ENCODE peak calls at places on chromosomes 5 and 9, in five cellular contexts. W, J, X, D and I are unnamed samples.

GRCh38 chr5:144209421-144209820 is 38.7 kb downstream of the KCTD16 start:
- DNase-seq in X (no peak), W (no peak), D (no peak), J (no peak), I (no peak)

GRCh38 chr9:130119521-130120206 is 52.5 kb upstream of the NCS1 start:
- DNase-seq in X (no peak), J (no peak), D (no peak), W (peak; percentile 21), I (no peak)

GRCh38 chr5:126983874-126984266 is 46.5 kb downstream of the MARCHF3 start:
- DNase-seq in D (no peak), W (no peak), X (no peak), J (no peak), I (no peak)

GRCh38 chr9:120393386-120394057 is 186.4 kb downstream of the CDK5RAP2 start:
- DNase-seq in D (no peak), W (no peak), X (peak; percentile 68), J (peak; percentile 80), I (peak; percentile 40)

GRCh38 chr9:126114409-126114760 is 212.2 kb upstream of the MVB12B start:
- DNase-seq in W (no peak), X (no peak), J (no peak), D (no peak), I (no peak)

GRCh38 chr5:116438979-116439554 is 135.6 kb downstream of the SEMA6A start:
- DNase-seq in W (no peak), D (no peak), J (no peak), X (no peak), I (no peak)

GRCh38 chr9:15370496-15371464 is 51.9 kb upstream of the SNAPC3 start:
- DNase-seq in W (no peak), X (no peak), D (no peak), J (peak; percentile 14), I (no peak)

GRCh38 chr9:113566712-113567071 is 103.2 kb downstream of the RGS3 start:
- DNase-seq in X (no peak), J (peak; percentile 48), D (no peak), W (no peak), I (no peak)

GRCh38 chr5:14201325-14202061 is 58.4 kb downstream of the TRIO start:
- DNase-seq in W (no peak), D (no peak), J (peak; percentile 63), X (peak; percentile 72), I (peak; percentile 58)

GRCh38 chr5:61313960-61314681 is 17.9 kb upstream of the ZSWIM6 start:
- DNase-seq in D (peak; percentile 47), W (no peak), X (peak; percentile 95), J (peak; percentile 90), I (peak; percentile 93)

GRCh38 chr9:6024035-6024554 is 8.7 kb upstream of the RANBP6 start:
- DNase-seq in J (peak; percentile 14), X (peak; percentile 9), W (no peak), D (peak; percentile 16), I (peak; percentile 23)

GRCh38 chr5:74665246-74665645 is 19.8 kb upstream of the HEXB start:
- DNase-seq in W (no peak), D (no peak), X (no peak), J (no peak), I (no peak)

GRCh38 chr5:111227805-111228204 is 3.6 kb downstream of the CAMK4 start:
- DNase-seq in J (peak; percentile 72), X (peak; percentile 60), D (no peak), W (no peak), I (no peak)

GRCh38 chr5:41246376-41246775 is 33.0 kb upstream of the C6 start:
- DNase-seq in W (no peak), J (peak; percentile 77), D (no peak), X (peak; percentile 95), I (peak; percentile 14)

GRCh38 chr5:138789771-138790242 is 36.6 kb downstream of the CTNNA1 start:
- DNase-seq in X (peak; percentile 61), J (peak; percentile 58), W (no peak), D (peak; percentile 28), I (peak; percentile 56)

GRCh38 chr9:137255448-137256114 is 454 bp downstream of the NELFB start:
- DNase-seq in X (peak; percentile 43), W (no peak), J (peak; percentile 68), D (peak; percentile 59), I (peak; percentile 56)

DNA sequence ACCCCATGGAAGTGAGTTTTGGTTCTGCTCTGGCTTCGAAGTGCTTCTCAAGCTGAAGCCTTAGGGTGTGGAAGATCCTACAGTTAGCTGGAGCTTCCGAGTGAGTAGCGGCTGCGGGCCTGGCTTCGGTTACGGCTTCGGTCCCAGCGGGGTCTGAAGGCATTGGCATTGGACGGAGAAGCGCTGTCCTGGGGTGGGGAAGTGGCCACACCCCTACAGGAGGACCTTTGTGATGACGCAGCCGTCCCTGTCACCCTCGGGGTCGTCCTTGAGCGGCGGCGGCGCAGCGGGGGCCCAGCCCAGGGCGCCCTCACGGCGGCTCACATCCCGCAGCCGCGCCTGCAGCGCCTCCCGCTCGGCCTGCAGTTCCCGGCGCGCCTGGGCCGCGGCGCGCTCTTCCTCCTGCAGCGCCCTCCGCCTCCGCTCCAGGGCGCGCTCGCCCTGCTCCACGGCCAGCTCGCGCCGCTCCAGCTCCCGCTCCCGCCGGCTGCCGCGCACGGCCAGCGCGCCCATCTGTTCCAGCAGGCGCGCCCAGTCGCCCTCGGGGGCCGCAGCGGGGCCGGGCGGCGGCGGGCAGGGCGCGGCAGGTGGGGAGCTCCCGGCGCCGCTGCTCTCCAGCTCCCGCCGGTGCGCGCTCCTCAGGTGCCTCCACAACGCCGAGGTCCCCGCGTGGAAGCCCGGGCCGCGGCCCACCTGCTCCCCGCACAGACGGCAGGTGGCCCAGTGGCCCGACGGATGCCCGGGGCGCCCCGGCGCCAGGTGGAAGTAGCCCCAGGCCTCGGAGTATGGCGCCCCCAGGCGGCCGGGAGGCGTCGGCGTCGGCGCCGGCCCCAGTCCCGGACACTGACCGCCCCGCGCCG is 9.9 kb downstream of the ZBED3 start:
- DNase-seq in D (peak; percentile 79), W (peak; percentile 70), X (peak; percentile 59), J (peak; percentile 85), I (peak; percentile 65)
- H3K4me3 ChIP-seq in D (peak overlapping the region; percentile 83), W (peak overlapping the region; percentile 64), X (peak overlapping the region; percentile 30), J (peak overlapping the region; percentile 58), I (peak overlapping the region; percentile 76)

DNA sequence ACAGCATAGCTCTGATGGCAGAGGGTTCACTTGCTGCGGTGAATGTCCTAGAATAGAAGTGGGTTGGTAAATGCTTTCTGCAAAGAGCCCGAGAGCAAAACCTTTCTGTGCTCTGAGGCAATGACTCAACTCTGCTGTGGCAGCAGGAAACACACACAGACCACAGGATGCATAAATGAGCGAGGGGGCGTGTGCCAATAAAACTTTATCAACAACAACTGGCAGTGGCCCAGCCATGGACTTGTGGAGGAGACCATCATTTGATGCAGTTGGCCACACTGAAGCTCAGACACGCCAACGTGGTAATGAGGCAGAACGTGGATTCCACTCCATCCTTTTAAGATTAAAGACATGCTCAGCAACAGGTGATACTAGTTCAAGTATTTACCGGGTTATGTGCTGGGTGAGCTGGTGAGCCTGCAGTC is 6.8 kb downstream of the MRPL36 start:
- DNase-seq in X (peak; percentile 88), J (peak; percentile 80), W (no peak), D (no peak), I (peak; percentile 89)
- H3K4me3 ChIP-seq in X (no peak overlapping the region), J (no peak overlapping the region), W (peak overlapping the region; percentile 6), D (no peak overlapping the region), I (no peak overlapping the region)

GRCh38 chr5:172140120-172140519 is 47.9 kb downstream of the STK10 start:
- DNase-seq in X (no peak), W (no peak), D (no peak), J (no peak), I (no peak)
- H3K4me3 ChIP-seq in X (no peak overlapping the region), W (no peak overlapping the region), D (no peak overlapping the region), J (no peak overlapping the region), I (no peak overlapping the region)

GRCh38 chr5:15645776-15646175 is 145.8 kb downstream of the FBXL7 start:
- DNase-seq in W (no peak), J (peak; percentile 58), X (no peak), D (no peak), I (no peak)
- H3K4me3 ChIP-seq in W (no peak overlapping the region), J (peak overlapping the region; percentile 37), X (no peak overlapping the region), D (no peak overlapping the region), I (no peak overlapping the region)

GRCh38 chr9:70873506-70873905 is 247.9 kb downstream of the TRPM3 start:
- DNase-seq in X (peak; percentile 63), J (no peak), W (no peak), D (no peak), I (no peak)
- H3K4me3 ChIP-seq in X (no peak overlapping the region), J (no peak overlapping the region), W (no peak overlapping the region), D (no peak overlapping the region), I (no peak overlapping the region)

DNA sequence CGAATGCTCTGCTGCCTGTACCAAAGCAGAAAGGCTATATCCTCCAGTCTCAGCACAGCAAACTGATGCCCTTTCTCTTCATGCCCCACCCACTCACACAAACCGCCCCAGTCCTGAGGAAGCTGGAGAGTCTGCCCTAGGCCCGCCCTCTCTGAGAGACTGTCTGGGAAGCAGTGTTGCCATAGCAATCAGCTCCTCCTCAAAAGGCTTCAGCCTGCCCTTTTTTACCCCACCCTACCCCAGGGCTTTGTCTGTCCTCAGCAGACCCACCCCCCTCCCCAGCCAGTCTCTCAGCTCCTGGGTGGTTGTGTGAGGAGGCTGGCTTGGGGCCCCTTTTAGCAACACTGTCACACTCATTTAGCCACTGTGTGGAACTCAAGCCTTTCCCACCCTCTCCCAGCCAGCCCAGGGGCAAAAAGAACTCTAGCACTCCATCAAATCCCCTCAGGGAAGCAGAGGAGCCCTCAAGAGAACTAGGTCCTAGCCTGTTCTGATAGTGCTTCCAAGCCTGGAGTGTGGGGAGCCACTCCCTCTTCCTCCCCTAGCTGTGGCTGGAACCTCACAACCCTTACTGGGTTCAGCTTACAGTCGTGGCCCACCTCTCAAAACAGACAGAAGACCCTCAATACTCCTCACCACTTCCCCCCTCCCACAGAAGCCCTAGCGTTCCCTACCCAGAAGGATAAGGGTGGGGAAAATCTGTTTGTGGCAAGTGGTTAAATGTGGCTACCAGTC is 1.4 kb downstream of the ATOSB start:
- DNase-seq in X (peak; percentile 98), D (peak; percentile 87), W (peak; percentile 76), J (peak; percentile 98), I (peak; percentile 99)
- H3K4me3 ChIP-seq in X (peak overlapping the region; percentile 76), D (peak overlapping the region; percentile 52), W (peak overlapping the region; percentile 69), J (peak overlapping the region; percentile 77), I (peak overlapping the region; percentile 87)

GRCh38 chr5:134099939-134100282 is 14.6 kb upstream of the TCF7 start:
- DNase-seq in J (no peak), W (no peak), X (no peak), D (no peak), I (no peak)

GRCh38 chr5:134100283-134101011 is 14.0 kb upstream of the TCF7 start:
- DNase-seq in J (peak; percentile 62), D (peak; percentile 16), W (no peak), X (peak; percentile 86), I (peak; percentile 84)

GRCh38 chr5:134099288-134099872 is 15.1 kb upstream of the TCF7 start:
- DNase-seq in X (no peak), W (no peak), J (no peak), D (no peak), I (no peak)

GRCh38 chr5:134097221-134097620 is 17.3 kb upstream of the TCF7 start:
- DNase-seq in D (no peak), X (no peak), J (peak; percentile 7), W (no peak), I (no peak)

DNA sequence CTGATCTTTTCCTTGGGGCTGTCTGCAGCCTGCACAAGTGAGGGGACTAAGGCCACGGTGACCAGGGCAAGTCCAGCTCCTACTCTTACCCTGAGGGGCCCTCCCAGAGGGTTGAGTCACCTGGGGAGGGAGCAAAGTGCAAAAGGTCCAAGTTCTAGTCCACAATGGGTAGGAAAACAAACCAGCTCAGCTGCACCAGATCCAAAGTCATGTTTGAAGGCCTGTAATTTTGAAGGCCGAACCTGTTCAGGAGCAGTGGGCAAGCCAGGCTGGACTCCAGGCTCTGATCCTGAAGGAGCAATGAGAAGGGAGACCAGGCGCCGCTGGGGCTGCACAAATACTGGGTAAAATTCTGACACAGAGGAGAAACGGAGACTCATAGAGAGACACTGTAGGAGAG is 15.8 kb upstream of the TCF7 start:
- DNase-seq in X (no peak), W (peak; percentile 76), D (no peak), J (no peak), I (no peak)
- H3K4me3 ChIP-seq in X (no peak overlapping the region), W (no peak overlapping the region), D (no peak overlapping the region), J (no peak overlapping the region), I (no peak overlapping the region)